ENCODE peak calls at places on chromosomes 6 and 20, in seven cellular contexts. S, U, Y, C, O, D and Z are unnamed samples.
A peak's percentile ranks its signal among the peaks of the same experiment; 100 is the strongest.

GRCh38 chr6:128161839-128162238 is 261.0 kb upstream of the THEMIS start:
- DNase-seq in S (no peak), U (no peak), Y (no peak), C (no peak), O (no peak), D (no peak), Z (no peak)

GRCh38 chr6:130070747-130071146 is 52.4 kb downstream of the L3MBTL3 start:
- DNase-seq in S (no peak), U (no peak), Y (no peak), C (no peak), O (no peak), D (no peak), Z (no peak)

GRCh38 chr20:4604580-4604979 is 117.1 kb upstream of the PRND start:
- DNase-seq in S (no peak), U (no peak), Y (no peak), C (no peak), O (no peak), D (no peak), Z (no peak)

GRCh38 chr20:31666258-31667042 is 28.7 kb downstream of the COX4I2 start:
- DNase-seq in S (peak; percentile 82), U (no peak), Y (peak; percentile 27), C (no peak), O (no peak), D (peak; percentile 47), Z (peak; percentile 54)

GRCh38 chr6:142841915-142842314 is 103.1 kb downstream of the HIVEP2 start:
- DNase-seq in S (no peak), U (no peak), Y (no peak), C (no peak), O (no peak), D (no peak), Z (no peak)

GRCh38 chr6:154039231-154039842 is at the start of gene OPRM1:
- DNase-seq in S (peak; percentile 46), U (no peak), Y (no peak), C (no peak), O (no peak), D (no peak), Z (peak; percentile 8)

GRCh38 chr20:9392892-9393857 is 121.2 kb upstream of the LAMP5 start:
- DNase-seq in S (peak; percentile 80), U (peak; percentile 73), Y (no peak), C (peak; percentile 82), O (peak; percentile 71), D (peak; percentile 32), Z (peak; percentile 15)

GRCh38 chr6:155493694-155494143 is 38.1 kb upstream of the NOX3 start:
- DNase-seq in S (no peak), U (peak; percentile 100), Y (no peak), C (peak; percentile 95), O (peak; percentile 82), D (peak; percentile 56), Z (no peak)

GRCh38 chr20:19995220-19995863 is 21.8 kb upstream of the NAA20 start:
- DNase-seq in S (no peak), U (peak; percentile 64), Y (no peak), C (peak; percentile 77), O (no peak), D (no peak), Z (no peak)

GRCh38 chr6:5497896-5498578 is 236.7 kb downstream of the FARS2 start:
- DNase-seq in S (no peak), U (peak; percentile 62), Y (no peak), C (peak; percentile 80), O (no peak), D (no peak), Z (no peak)

GRCh38 chr20:33443006-33443511 is 504 bp downstream of the SNTA1 start:
- DNase-seq in S (no peak), U (no peak), Y (peak; percentile 6), C (no peak), O (no peak), D (no peak), Z (no peak)

GRCh38 chr20:39070484-39071231 is 108.5 kb downstream of the DHX35 start:
- DNase-seq in S (no peak), U (peak; percentile 56), Y (no peak), C (peak; percentile 32), O (no peak), D (no peak), Z (no peak)

GRCh38 chr6:13384966-13385365 is 56.6 kb upstream of the TBC1D7 start:
- DNase-seq in S (no peak), U (no peak), Y (no peak), C (no peak), O (no peak), D (no peak), Z (no peak)

GRCh38 chr20:33062105-33062629 is 8.5 kb downstream of the BPIFB3 start:
- DNase-seq in S (no peak), U (no peak), Y (no peak), C (no peak), O (no peak), D (no peak), Z (no peak)

GRCh38 chr20:7859371-7859802 is 80.9 kb downstream of the HAO1 start:
- DNase-seq in S (no peak), U (peak; percentile 70), Y (no peak), C (peak; percentile 84), O (no peak), D (no peak), Z (no peak)

GRCh38 chr20:13337090-13337784 is 116.2 kb downstream of the ISM1 start:
- DNase-seq in S (no peak), U (no peak), Y (no peak), C (no peak), O (no peak), D (no peak), Z (no peak)

GRCh38 chr6:168374051-168374502 is 54.5 kb upstream of the DACT2 start:
- DNase-seq in S (no peak), U (no peak), Y (no peak), C (no peak), O (no peak), D (no peak), Z (no peak)

GRCh38 chr6:68635706-68636513 is 828 bp downstream of the ADGRB3 start:
- DNase-seq in S (no peak), U (no peak), Y (no peak), C (no peak), O (no peak), D (no peak), Z (peak; percentile 60)

GRCh38 chr20:31494131-31494530 is 19.0 kb downstream of the REM1 start:
- DNase-seq in S (no peak), U (peak; percentile 41), Y (no peak), C (peak; percentile 72), O (no peak), D (no peak), Z (no peak)

GRCh38 chr6:110723017-110723416 is 92.3 kb downstream of the CDK19 start:
- DNase-seq in S (no peak), U (no peak), Y (no peak), C (no peak), O (no peak), D (no peak), Z (no peak)

DNA sequence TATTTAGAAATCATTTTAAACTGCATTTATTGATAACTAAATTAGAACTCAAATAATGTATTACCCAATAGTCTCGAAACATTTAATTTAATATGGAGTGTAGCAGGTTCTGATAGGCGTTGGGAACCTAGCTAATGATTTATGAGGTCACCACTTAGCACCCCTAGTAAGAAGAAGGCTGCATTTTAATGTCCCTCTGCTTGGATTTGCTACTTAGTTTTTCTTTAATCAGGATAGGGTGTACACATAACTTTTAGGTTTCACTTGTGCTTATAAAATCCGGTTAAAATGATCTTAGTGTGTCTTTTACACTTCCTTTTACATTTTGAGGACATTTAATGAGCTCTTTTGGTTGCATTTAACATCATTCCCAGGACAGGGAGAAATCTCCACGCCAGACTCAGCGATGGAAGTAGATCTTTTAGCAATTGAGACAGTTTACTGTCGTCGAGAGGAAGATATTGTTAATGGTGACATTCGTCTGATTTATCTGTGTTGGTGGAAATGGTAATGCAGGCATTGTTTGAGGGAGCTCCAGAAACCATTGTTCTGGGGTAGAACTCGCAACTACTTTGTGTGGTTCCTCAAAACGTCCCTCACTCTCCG is 5.6 kb downstream of the TFAP2A start:
- DNase-seq in S (no peak), U (no peak), Y (no peak), C (peak; percentile 30), O (no peak), D (no peak), Z (no peak)
- H3K27ac ChIP-seq in S (no peak overlapping the region), U (peak overlapping the region; percentile 52), Y (no peak overlapping the region), C (peak overlapping the region; percentile 98), O (no peak overlapping the region), D (no peak overlapping the region), Z (no peak overlapping the region)

GRCh38 chr6:20116792-20117191 is 95.5 kb downstream of the MBOAT1 start:
- DNase-seq in S (no peak), U (no peak), Y (no peak), C (no peak), O (no peak), D (no peak), Z (no peak)

GRCh38 chr6:20115269-20116005 is 96.8 kb downstream of the MBOAT1 start:
- DNase-seq in S (no peak), U (no peak), Y (no peak), C (no peak), O (no peak), D (no peak), Z (no peak)

GRCh38 chr6:20118877-20119276 is 93.4 kb downstream of the MBOAT1 start:
- DNase-seq in S (no peak), U (no peak), Y (no peak), C (no peak), O (no peak), D (no peak), Z (no peak)

GRCh38 chr6:20119446-20119845 is 92.8 kb downstream of the MBOAT1 start:
- DNase-seq in S (no peak), U (no peak), Y (no peak), C (no peak), O (no peak), D (no peak), Z (no peak)

GRCh38 chr6:20117474-20117873 is 94.8 kb downstream of the MBOAT1 start:
- DNase-seq in S (no peak), U (peak; percentile 19), Y (no peak), C (peak; percentile 94), O (no peak), D (no peak), Z (no peak)
- H3K27ac ChIP-seq in S (no peak overlapping the region), U (no peak overlapping the region), Y (no peak overlapping the region), C (no peak overlapping the region), O (no peak overlapping the region), D (no peak overlapping the region), Z (no peak overlapping the region)

GRCh38 chr6:138776659-138777058 is 3.1 kb downstream of the CCDC28A start:
- DNase-seq in S (no peak), U (no peak), Y (no peak), C (no peak), O (no peak), D (no peak), Z (no peak)

GRCh38 chr6:138778331-138778730 is 4.8 kb downstream of the CCDC28A start:
- DNase-seq in S (no peak), U (no peak), Y (no peak), C (no peak), O (no peak), D (no peak), Z (no peak)

GRCh38 chr6:138773177-138774091 is at the start of gene CCDC28A:
- DNase-seq in S (peak; percentile 96), U (peak; percentile 94), Y (peak; percentile 87), C (peak; percentile 84), O (peak; percentile 94), D (peak; percentile 81), Z (peak; percentile 93)

GRCh38 chr6:138772596-138773176 is 883 bp upstream of the CCDC28A start:
- DNase-seq in S (no peak), U (no peak), Y (no peak), C (no peak), O (no peak), D (no peak), Z (no peak)

GRCh38 chr6:138774370-138774769 is 801 bp downstream of the CCDC28A start:
- DNase-seq in S (no peak), U (no peak), Y (no peak), C (no peak), O (no peak), D (no peak), Z (no peak)
- H3K27ac ChIP-seq in S (peak overlapping the region; percentile 97), U (no peak overlapping the region), Y (peak overlapping the region; percentile 88), C (no peak overlapping the region), O (peak overlapping the region; percentile 97), D (no peak overlapping the region), Z (no peak overlapping the region)

GRCh38 chr6:157529654-157530039 is 148.7 kb downstream of the ZDHHC14 start:
- DNase-seq in S (no peak), U (no peak), Y (no peak), C (no peak), O (no peak), D (no peak), Z (no peak)
- H3K27ac ChIP-seq in S (no peak overlapping the region), U (no peak overlapping the region), Y (no peak overlapping the region), C (no peak overlapping the region), O (no peak overlapping the region), D (no peak overlapping the region), Z (no peak overlapping the region)